ENCODE peak calls at places on chromosomes 2 and 18, in nine cellular contexts. One of them, this sample, is unnamed.

GRCh38 chr2:65064728-65065552 is 8.7 kb downstream of the CEP68 start:
- DNase-seq in breast epithelium: no peak
- DNase-seq in tibial nerve: peak; percentile 26
- DNase-seq in endothelial cell of umbilical vein: peak; percentile 93
- DNase-seq in sigmoid colon: peak; percentile 83
- DNase-seq in stomach: peak; percentile 47
- DNase-seq in astrocyte: peak; percentile 90
- DNase-seq in HCT116: no peak
- DNase-seq in pancreas: no peak
- DNase-seq in this sample: peak; percentile 35

GRCh38 chr2:203809084-203809521 is 58.5 kb upstream of the CTLA4 start:
- DNase-seq in HCT116: no peak
- DNase-seq in endothelial cell of umbilical vein: peak; percentile 57
- DNase-seq in pancreas: no peak
- DNase-seq in stomach: no peak
- DNase-seq in tibial nerve: no peak
- DNase-seq in astrocyte: peak; percentile 95
- DNase-seq in sigmoid colon: no peak
- DNase-seq in breast epithelium: no peak
- DNase-seq in this sample: no peak

GRCh38 chr2:97889156-97889555 is 106.6 kb downstream of the TMEM131 start:
- DNase-seq in tibial nerve: no peak
- DNase-seq in sigmoid colon: no peak
- DNase-seq in astrocyte: no peak
- DNase-seq in endothelial cell of umbilical vein: no peak
- DNase-seq in pancreas: no peak
- DNase-seq in stomach: no peak
- DNase-seq in HCT116: no peak
- DNase-seq in breast epithelium: no peak
- DNase-seq in this sample: no peak

GRCh38 chr2:143629344-143629743 is 500.1 kb downstream of the ARHGAP15 start:
- DNase-seq in sigmoid colon: no peak
- DNase-seq in endothelial cell of umbilical vein: no peak
- DNase-seq in HCT116: no peak
- DNase-seq in breast epithelium: no peak
- DNase-seq in tibial nerve: no peak
- DNase-seq in astrocyte: peak; percentile 42
- DNase-seq in pancreas: no peak
- DNase-seq in stomach: no peak
- DNase-seq in this sample: no peak

GRCh38 chr2:33307659-33308311 is 168.7 kb upstream of the RASGRP3 start:
- DNase-seq in pancreas: no peak
- DNase-seq in tibial nerve: no peak
- DNase-seq in endothelial cell of umbilical vein: no peak
- DNase-seq in breast epithelium: no peak
- DNase-seq in sigmoid colon: no peak
- DNase-seq in HCT116: no peak
- DNase-seq in astrocyte: no peak
- DNase-seq in stomach: no peak
- DNase-seq in this sample: no peak

GRCh38 chr2:228433706-228434105 is 252.2 kb upstream of the SPHKAP start:
- DNase-seq in stomach: no peak
- DNase-seq in astrocyte: no peak
- DNase-seq in endothelial cell of umbilical vein: no peak
- DNase-seq in HCT116: no peak
- DNase-seq in pancreas: no peak
- DNase-seq in tibial nerve: no peak
- DNase-seq in breast epithelium: no peak
- DNase-seq in sigmoid colon: no peak
- DNase-seq in this sample: no peak

GRCh38 chr2:189086710-189087109 is 92.9 kb downstream of the COL5A2 start:
- DNase-seq in stomach: no peak
- DNase-seq in pancreas: no peak
- DNase-seq in HCT116: no peak
- DNase-seq in breast epithelium: no peak
- DNase-seq in sigmoid colon: no peak
- DNase-seq in endothelial cell of umbilical vein: no peak
- DNase-seq in astrocyte: peak; percentile 78
- DNase-seq in tibial nerve: no peak
- DNase-seq in this sample: no peak

GRCh38 chr2:25035537-25036220 is 6.2 kb upstream of the EFR3B start:
- DNase-seq in breast epithelium: no peak
- DNase-seq in astrocyte: no peak
- DNase-seq in sigmoid colon: no peak
- DNase-seq in tibial nerve: no peak
- DNase-seq in HCT116: no peak
- DNase-seq in stomach: no peak
- DNase-seq in endothelial cell of umbilical vein: no peak
- DNase-seq in pancreas: no peak
- DNase-seq in this sample: no peak

GRCh38 chr18:57533901-57534300 is 52.6 kb downstream of the FECH start:
- DNase-seq in endothelial cell of umbilical vein: no peak
- DNase-seq in stomach: no peak
- DNase-seq in sigmoid colon: no peak
- DNase-seq in tibial nerve: no peak
- DNase-seq in HCT116: no peak
- DNase-seq in pancreas: no peak
- DNase-seq in breast epithelium: no peak
- DNase-seq in astrocyte: no peak
- DNase-seq in this sample: no peak

GRCh38 chr2:10688921-10689807 is 611 bp downstream of the NOL10 start:
- DNase-seq in endothelial cell of umbilical vein: peak; percentile 28
- DNase-seq in tibial nerve: no peak
- DNase-seq in HCT116: no peak
- DNase-seq in astrocyte: peak; percentile 8
- DNase-seq in pancreas: no peak
- DNase-seq in sigmoid colon: peak; percentile 74
- DNase-seq in breast epithelium: no peak
- DNase-seq in stomach: peak; percentile 29
- DNase-seq in this sample: peak; percentile 3

GRCh38 chr2:78707776-78708386 is 317.6 kb upstream of the REG3G start:
- DNase-seq in breast epithelium: no peak
- DNase-seq in pancreas: no peak
- DNase-seq in stomach: no peak
- DNase-seq in HCT116: no peak
- DNase-seq in astrocyte: no peak
- DNase-seq in sigmoid colon: no peak
- DNase-seq in endothelial cell of umbilical vein: no peak
- DNase-seq in tibial nerve: no peak
- DNase-seq in this sample: no peak

GRCh38 chr2:97693476-97693875 is 19.9 kb upstream of the ZAP70 start:
- DNase-seq in sigmoid colon: no peak
- DNase-seq in breast epithelium: no peak
- DNase-seq in pancreas: no peak
- DNase-seq in stomach: no peak
- DNase-seq in astrocyte: no peak
- DNase-seq in endothelial cell of umbilical vein: no peak
- DNase-seq in HCT116: no peak
- DNase-seq in tibial nerve: no peak
- DNase-seq in this sample: peak; percentile 27

DNA sequence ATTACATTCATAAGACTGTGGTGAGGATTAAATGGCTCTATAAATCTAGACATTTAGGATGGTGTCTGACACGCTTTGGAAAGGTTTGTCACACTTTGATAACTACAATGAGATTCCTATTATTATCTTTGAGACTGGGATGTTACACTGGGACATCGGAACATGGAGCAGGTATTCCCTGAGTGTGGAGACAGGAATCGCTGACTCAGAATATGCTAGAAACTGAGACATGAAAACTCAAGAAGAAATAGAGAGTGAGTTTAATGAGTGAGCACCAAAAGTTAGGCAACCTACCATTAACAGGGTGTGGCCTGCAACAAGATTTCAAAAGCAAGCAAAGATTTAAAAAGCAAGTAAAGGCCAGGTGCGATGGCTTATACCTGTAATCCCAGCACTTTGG is 145.4 kb downstream of the TMEFF2 start:
- DNase-seq in endothelial cell of umbilical vein: no peak
- DNase-seq in breast epithelium: no peak
- DNase-seq in pancreas: no peak
- DNase-seq in stomach: no peak
- DNase-seq in tibial nerve: no peak
- DNase-seq in HCT116: no peak
- DNase-seq in astrocyte: no peak
- DNase-seq in sigmoid colon: no peak
- DNase-seq in this sample: no peak
- H3K36me3 ChIP-seq in endothelial cell of umbilical vein: no peaks in the 10 kb centered on the region
- H3K36me3 ChIP-seq in breast epithelium: no peaks in the 10 kb centered on the region
- H3K36me3 ChIP-seq in pancreas: no peaks in the 10 kb centered on the region
- H3K36me3 ChIP-seq in stomach: no peaks in the 10 kb centered on the region
- H3K36me3 ChIP-seq in tibial nerve: no peaks in the 10 kb centered on the region
- H3K36me3 ChIP-seq in HCT116: no peaks in the 10 kb centered on the region
- H3K36me3 ChIP-seq in astrocyte: no peaks in the 10 kb centered on the region
- H3K36me3 ChIP-seq in sigmoid colon: no peaks in the 10 kb centered on the region
- H3K36me3 ChIP-seq in this sample: no peaks in the 10 kb centered on the region

DNA sequence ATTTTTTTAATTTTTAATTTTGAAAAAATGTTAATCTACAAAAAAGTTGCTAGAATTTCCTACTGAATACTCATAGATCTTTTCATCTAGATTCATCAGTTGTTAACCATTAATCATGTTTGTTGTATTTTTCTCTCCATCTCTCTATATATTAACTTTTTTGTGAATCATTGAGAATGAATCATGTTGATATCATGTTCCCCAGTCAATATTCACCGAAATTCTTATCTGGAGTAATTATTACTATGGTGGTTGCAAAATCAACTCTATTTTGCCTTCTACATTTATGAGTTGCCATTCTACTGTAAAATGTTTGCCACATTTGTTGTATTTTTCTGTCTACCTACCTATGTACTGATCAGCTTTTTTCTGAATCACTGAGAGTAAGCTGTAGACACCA is 154.0 kb downstream of the SPP2 start:
- DNase-seq in astrocyte: peak; percentile 32
- DNase-seq in pancreas: no peak
- DNase-seq in endothelial cell of umbilical vein: peak; percentile 13
- DNase-seq in HCT116: no peak
- DNase-seq in stomach: no peak
- DNase-seq in tibial nerve: no peak
- DNase-seq in breast epithelium: no peak
- DNase-seq in sigmoid colon: no peak
- DNase-seq in this sample: peak; percentile 3
- H3K9me3 ChIP-seq in astrocyte: no peaks in the 10 kb centered on the region
- H3K9me3 ChIP-seq in pancreas: no peaks in the 10 kb centered on the region
- H3K9me3 ChIP-seq in endothelial cell of umbilical vein: no peaks in the 10 kb centered on the region
- H3K9me3 ChIP-seq in HCT116: no peaks in the 10 kb centered on the region
- H3K9me3 ChIP-seq in stomach: no peaks in the 10 kb centered on the region
- H3K9me3 ChIP-seq in tibial nerve: no peaks in the 10 kb centered on the region
- H3K9me3 ChIP-seq in breast epithelium: peaks cover 4% of the 10 kb centered on the region
- H3K9me3 ChIP-seq in sigmoid colon: no peaks in the 10 kb centered on the region
- H3K9me3 ChIP-seq in this sample: no peaks in the 10 kb centered on the region

DNA sequence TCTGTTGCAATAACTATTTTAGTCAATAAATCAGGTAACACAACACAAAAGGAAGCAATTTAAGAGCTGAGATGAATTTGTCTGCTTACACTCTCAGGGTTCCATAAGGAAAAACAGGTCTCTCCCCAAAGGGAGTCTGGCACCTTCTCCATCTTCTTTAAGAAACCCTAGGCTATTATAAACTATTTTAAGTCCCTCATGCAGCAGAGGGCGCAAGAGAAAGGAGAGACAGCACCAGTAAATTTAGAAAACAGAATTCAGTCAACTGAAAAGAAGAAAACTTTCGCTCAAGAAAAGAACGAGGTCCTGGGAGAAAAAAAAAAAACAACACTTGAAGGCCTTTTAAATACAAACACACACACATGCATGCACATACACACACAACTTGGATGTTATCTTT is 19.1 kb downstream of the SULT1C4 start:
- DNase-seq in sigmoid colon: no peak
- DNase-seq in pancreas: no peak
- DNase-seq in astrocyte: no peak
- DNase-seq in endothelial cell of umbilical vein: peak; percentile 52
- DNase-seq in breast epithelium: no peak
- DNase-seq in tibial nerve: no peak
- DNase-seq in stomach: no peak
- DNase-seq in HCT116: peak; percentile 8
- DNase-seq in this sample: peak; percentile 63
- TF ChIP-seq CTCF in sigmoid colon: no peak
- TF ChIP-seq CTCF in pancreas: no peak
- TF ChIP-seq CTCF in astrocyte: peak; percentile 8
- TF ChIP-seq CTCF in endothelial cell of umbilical vein: peak; percentile 23
- TF ChIP-seq CTCF in breast epithelium: no peak
- TF ChIP-seq CTCF in tibial nerve: no peak
- TF ChIP-seq CTCF in stomach: no peak
- TF ChIP-seq CTCF in HCT116: peak; percentile 19
- TF ChIP-seq CTCF in this sample: peak; percentile 44

DNA sequence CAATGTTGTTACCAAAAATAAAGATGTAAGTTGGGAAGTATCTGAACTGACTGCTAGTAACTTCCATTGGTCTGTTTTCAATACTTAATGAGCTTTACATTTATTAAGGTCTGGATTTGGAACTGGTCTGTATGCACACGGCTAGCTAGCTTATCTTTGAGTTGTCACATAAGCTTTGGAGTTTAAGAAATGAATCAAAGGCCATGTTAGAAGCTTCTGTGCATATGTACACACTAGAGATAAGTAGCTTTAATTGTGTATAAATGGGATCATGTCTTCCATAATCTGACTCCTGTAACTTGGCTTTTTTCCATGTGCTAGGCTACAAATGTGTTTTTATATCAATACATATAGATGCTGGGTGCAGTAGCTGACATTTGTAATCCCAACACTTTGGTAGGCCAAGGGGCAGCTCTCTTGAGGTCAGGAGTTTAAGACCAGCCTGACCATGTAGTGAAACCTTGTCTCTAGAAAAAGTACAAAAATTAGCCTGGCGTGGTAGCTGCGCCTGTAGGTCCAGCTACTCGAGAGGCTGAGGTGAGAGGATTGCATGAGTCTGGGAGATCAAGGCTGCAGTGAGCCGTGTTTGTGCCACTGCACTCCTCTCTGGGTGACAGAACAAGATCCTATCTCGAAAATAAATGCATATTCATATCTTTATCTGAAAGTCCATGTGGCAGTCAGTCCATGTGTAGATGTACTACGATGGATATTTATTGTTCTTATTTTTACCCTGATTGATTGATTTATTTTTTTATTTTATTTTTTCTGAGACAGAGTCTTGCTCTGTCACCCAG is 27.2 kb downstream of the ATIC start:
- DNase-seq in endothelial cell of umbilical vein: no peak
- DNase-seq in stomach: no peak
- DNase-seq in breast epithelium: no peak
- DNase-seq in pancreas: no peak
- DNase-seq in astrocyte: no peak
- DNase-seq in HCT116: no peak
- DNase-seq in sigmoid colon: no peak
- DNase-seq in tibial nerve: no peak
- DNase-seq in this sample: no peak
- H3K36me3 ChIP-seq in endothelial cell of umbilical vein: peaks cover 3% of the 10 kb centered on the region
- H3K36me3 ChIP-seq in stomach: peaks cover 25% of the 10 kb centered on the region
- H3K36me3 ChIP-seq in breast epithelium: peaks cover 18% of the 10 kb centered on the region
- H3K36me3 ChIP-seq in pancreas: peaks cover 46% of the 10 kb centered on the region
- H3K36me3 ChIP-seq in astrocyte: peaks cover 55% of the 10 kb centered on the region
- H3K36me3 ChIP-seq in HCT116: peaks cover 57% of the 10 kb centered on the region
- H3K36me3 ChIP-seq in sigmoid colon: peaks cover 9% of the 10 kb centered on the region
- H3K36me3 ChIP-seq in tibial nerve: peaks cover 92% of the 10 kb centered on the region
- H3K36me3 ChIP-seq in this sample: peaks cover 29% of the 10 kb centered on the region

DNA sequence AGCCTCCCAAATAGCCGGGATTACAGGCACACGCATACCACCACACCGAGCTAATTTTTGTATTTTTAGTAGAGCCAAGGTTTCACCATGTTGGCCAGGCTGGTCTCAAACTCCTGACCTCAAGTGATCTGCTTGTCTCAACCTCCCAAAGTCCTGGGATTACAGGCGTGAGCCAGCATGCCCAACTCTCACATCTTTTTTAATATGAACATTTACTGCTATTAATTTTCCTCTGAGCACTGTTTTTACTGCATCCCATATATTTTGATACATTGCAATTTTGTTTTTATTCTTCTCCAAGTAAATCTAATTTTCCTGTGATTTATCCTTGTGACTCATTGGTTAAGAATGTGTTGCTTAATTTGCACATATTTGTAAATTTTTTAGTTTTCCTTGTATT is 9.5 kb upstream of the TANK start:
- DNase-seq in stomach: no peak
- DNase-seq in astrocyte: no peak
- DNase-seq in pancreas: no peak
- DNase-seq in sigmoid colon: no peak
- DNase-seq in breast epithelium: no peak
- DNase-seq in endothelial cell of umbilical vein: no peak
- DNase-seq in tibial nerve: no peak
- DNase-seq in HCT116: no peak
- DNase-seq in this sample: no peak
- H3K9me3 ChIP-seq in stomach: peaks cover 13% of the 10 kb centered on the region
- H3K9me3 ChIP-seq in astrocyte: peaks cover 4% of the 10 kb centered on the region
- H3K9me3 ChIP-seq in pancreas: no peaks in the 10 kb centered on the region
- H3K9me3 ChIP-seq in sigmoid colon: no peaks in the 10 kb centered on the region
- H3K9me3 ChIP-seq in breast epithelium: peaks cover 32% of the 10 kb centered on the region
- H3K9me3 ChIP-seq in endothelial cell of umbilical vein: no peaks in the 10 kb centered on the region
- H3K9me3 ChIP-seq in tibial nerve: peaks cover 33% of the 10 kb centered on the region
- H3K9me3 ChIP-seq in HCT116: peaks cover 4% of the 10 kb centered on the region
- H3K9me3 ChIP-seq in this sample: no peaks in the 10 kb centered on the region